ENCODE peak calls at places on chromosomes 13 and 19, in four cellular contexts. A, P, D and B are unnamed samples.

GRCh38 chr13:34179481-34179880 is 361.5 kb downstream of the RFC3 start:
- DNase-seq in A (no peak), P (no peak), D (no peak), B (no peak)

GRCh38 chr13:62837895-62838294 is 1422.2 kb upstream of the PCDH20 start:
- DNase-seq in A (no peak), P (no peak), D (no peak), B (no peak)

GRCh38 chr19:7928741-7929701 is 3.1 kb upstream of the CTXN1 start:
- DNase-seq in A (no peak), P (no peak), D (no peak), B (peak; percentile 82)

GRCh38 chr13:90800082-90800746 is 547.3 kb upstream of the MIR17HG start:
- DNase-seq in A (no peak), P (no peak), D (no peak), B (no peak)

GRCh38 chr13:24693862-24694471 is 13.8 kb downstream of the ATP12A start:
- DNase-seq in A (peak; percentile 71), P (no peak), D (no peak), B (peak; percentile 47)

GRCh38 chr13:106507560-106508274 is 27.7 kb downstream of the EFNB2 start:
- DNase-seq in A (no peak), P (no peak), D (no peak), B (peak; percentile 97)

GRCh38 chr13:74062933-74063332 is 71.3 kb downstream of the KLF12 start:
- DNase-seq in A (no peak), P (peak; percentile 1), D (no peak), B (no peak)

GRCh38 chr13:75480691-75481175 is 1.2 kb downstream of the TBC1D4 start:
- DNase-seq in A (peak; percentile 52), P (no peak), D (no peak), B (peak; percentile 86)

GRCh38 chr19:4186087-4186993 is 3.9 kb downstream of the ANKRD24 start:
- DNase-seq in A (no peak), P (peak; percentile 6), D (peak; percentile 41), B (peak; percentile 56)

GRCh38 chr13:104461049-104461448 is 1394.8 kb upstream of the SLC10A2 start:
- DNase-seq in A (peak; percentile 9), P (no peak), D (no peak), B (no peak)

GRCh38 chr19:46056536-46056935 is 15.7 kb upstream of the IGFL4 start:
- DNase-seq in A (no peak), P (no peak), D (no peak), B (peak; percentile 96)

GRCh38 chr13:83498486-83499190 is 383.6 kb downstream of the SLITRK1 start:
- DNase-seq in A (no peak), P (no peak), D (no peak), B (peak; percentile 73)

GRCh38 chr13:49457221-49457620 is 13.1 kb downstream of the SETDB2 start:
- DNase-seq in A (no peak), P (no peak), D (no peak), B (no peak)

GRCh38 chr13:110592670-110593069 is 22.7 kb upstream of the NAXD start:
- DNase-seq in A (no peak), P (no peak), D (no peak), B (no peak)

GRCh38 chr13:20124303-20124702 is 36.5 kb downstream of the GJA3 start:
- DNase-seq in A (no peak), P (no peak), D (no peak), B (no peak)

GRCh38 chr13:76872686-76873085 is 13.5 kb downstream of the KCTD12 start:
- DNase-seq in A (no peak), P (no peak), D (no peak), B (no peak)